ENCODE peak calls at places on chromosome 4, in nine cellular contexts. K is tibial nerve; L is cardiac muscle cell; Y is GM23338; N is GM20000; E is astrocyte of the cerebellum; Q is Calu3; D is fibroblast of pulmonary artery; G is CD4-positive, alpha-beta T cell. U is an unnamed sample.

GRCh38 chr4:53654300-53654758 is 63.0 kb upstream of the LNX1 start:
- DNase-seq in D (peak; percentile 40), L (peak; percentile 29), N (peak; percentile 19), K (no peak), Q (no peak), Y (no peak), E (peak; percentile 70), G (no peak), U (no peak)

GRCh38 chr4:19983072-19983471 is 268.6 kb upstream of the SLIT2 start:
- DNase-seq in D (peak; percentile 98), N (no peak), Q (no peak), Y (no peak), E (peak; percentile 82), G (no peak), K (no peak), L (peak; percentile 95), U (no peak)

GRCh38 chr4:27270435-27270834 is 409.8 kb downstream of the STIM2 start:
- DNase-seq in Y (no peak), D (no peak), G (no peak), Q (peak; percentile 15), N (no peak), E (no peak), K (no peak), L (no peak), U (no peak)

GRCh38 chr4:121192500-121192899 is 28.4 kb upstream of the TNIP3 start:
- DNase-seq in E (no peak), G (no peak), Y (peak; percentile 67), Q (no peak), L (peak; percentile 70), N (peak; percentile 27), K (no peak), D (peak; percentile 65), U (no peak)

GRCh38 chr4:57109847-57110634 is at the start of gene IGFBP7:
- DNase-seq in Y (peak; percentile 47), L (peak; percentile 72), D (peak; percentile 67), N (peak; percentile 63), G (no peak), Q (peak; percentile 18), K (peak; percentile 53), E (no peak), U (no peak)

GRCh38 chr4:154741877-154742851 is 1.6 kb upstream of the LRAT start:
- DNase-seq in Y (peak; percentile 84), E (no peak), K (no peak), N (peak; percentile 22), G (no peak), L (peak; percentile 10), D (peak; percentile 9), Q (no peak), U (no peak)

GRCh38 chr4:52588097-52588496 is 71.0 kb downstream of the USP46 start:
- DNase-seq in G (no peak), Y (peak; percentile 68), L (peak; percentile 35), N (peak; percentile 54), K (no peak), Q (peak; percentile 21), E (no peak), D (peak; percentile 23), U (no peak)

GRCh38 chr4:124459922-124460301 is 252.6 kb downstream of the ANKRD50 start:
- DNase-seq in Y (peak; percentile 16), E (peak; percentile 9), D (peak; percentile 83), N (no peak), K (no peak), L (peak; percentile 70), Q (no peak), G (no peak), U (no peak)

GRCh38 chr4:155666701-155667537 is at the start of gene GUCY1A1:
- DNase-seq in Q (peak; percentile 65), Y (peak; percentile 81), D (peak; percentile 7), E (no peak), L (peak; percentile 19), K (no peak), N (peak; percentile 66), G (no peak), U (no peak)

GRCh38 chr4:151035321-151035720 is 20.2 kb upstream of the LRBA start:
- DNase-seq in K (no peak), Y (peak; percentile 32), N (no peak), E (no peak), D (no peak), G (no peak), Q (peak; percentile 52), L (no peak), U (no peak)

GRCh38 chr4:177391953-177392352 is 50.3 kb downstream of the AGA start:
- DNase-seq in Y (no peak), D (no peak), Q (no peak), G (no peak), K (no peak), L (no peak), E (no peak), N (no peak), U (no peak)

GRCh38 chr4:41611881-41612871 is 74.2 kb downstream of the LIMCH1 start:
- DNase-seq in E (peak; percentile 82), G (no peak), N (no peak), K (peak; percentile 41), D (peak; percentile 51), L (peak; percentile 68), Q (peak; percentile 55), Y (peak; percentile 68), U (no peak)

GRCh38 chr4:108166441-108167315 is 2.1 kb downstream of the LEF1 start:
- DNase-seq in L (no peak), K (no peak), N (peak; percentile 80), Y (peak; percentile 94), Q (no peak), G (peak; percentile 40), D (no peak), E (no peak), U (no peak)

GRCh38 chr4:71293705-71294104 is 45.1 kb upstream of the SLC4A4 start:
- DNase-seq in K (no peak), G (no peak), L (peak; percentile 27), Y (no peak), N (no peak), D (peak; percentile 49), E (no peak), Q (no peak), U (no peak)

GRCh38 chr4:174317531-174317930 is 33.8 kb downstream of the CEP44 start:
- DNase-seq in Q (no peak), N (no peak), D (peak; percentile 68), G (no peak), L (peak; percentile 56), K (no peak), Y (no peak), E (no peak), U (no peak)

GRCh38 chr4:26001816-26002215 is 87.8 kb downstream of the SMIM20 start:
- DNase-seq in E (no peak), L (no peak), N (no peak), D (no peak), Y (no peak), Q (no peak), G (no peak), K (no peak), U (no peak)

GRCh38 chr4:83392562-83392961 is 57.9 kb upstream of the HPSE start:
- DNase-seq in L (no peak), E (no peak), G (no peak), N (no peak), Q (no peak), D (no peak), K (no peak), Y (no peak), U (no peak)

GRCh38 chr4:88411491-88412101 is 32.9 kb downstream of the HERC6 start:
- DNase-seq in Q (no peak), N (no peak), L (no peak), D (no peak), E (no peak), K (no peak), G (no peak), Y (no peak), U (no peak)

GRCh38 chr4:77578145-77578544 is 27.5 kb upstream of the CXCL13 start:
- DNase-seq in Q (no peak), D (no peak), K (no peak), N (no peak), E (no peak), L (no peak), G (no peak), Y (peak; percentile 39), U (no peak)
- TF ChIP-seq CTCF in Q (no peak), D (no peak), K (no peak), N (peak; percentile 12), E (no peak), L (peak; percentile 22), G (no peak), Y (peak; percentile 67), U (no peak)

GRCh38 chr4:99334880-99335279 is 13.7 kb upstream of the ADH1B start:
- DNase-seq in D (no peak), K (no peak), Y (no peak), N (no peak), E (no peak), G (no peak), Q (no peak), L (no peak), U (no peak)
- TF ChIP-seq CTCF in D (no peak), K (no peak), Y (no peak), N (no peak), E (no peak), G (no peak), Q (no peak), L (no peak), U (no peak)

GRCh38 chr4:182643801-182644311 is 273.3 kb downstream of the DCTD start:
- DNase-seq in Q (no peak), G (no peak), K (no peak), Y (no peak), L (peak; percentile 82), N (no peak), E (peak; percentile 88), D (peak; percentile 93), U (no peak)

GRCh38 chr4:182645511-182645910 is 271.7 kb downstream of the DCTD start:
- DNase-seq in E (no peak), G (no peak), L (no peak), N (no peak), D (peak; percentile 27), K (no peak), Q (no peak), Y (no peak), U (no peak)

GRCh38 chr4:182644326-182645050 is 272.7 kb downstream of the DCTD start:
- DNase-seq in N (no peak), K (no peak), L (no peak), Y (no peak), G (no peak), D (peak; percentile 23), Q (no peak), E (no peak), U (no peak)

GRCh38 chr4:182647901-182648300 is 269.3 kb downstream of the DCTD start:
- DNase-seq in N (no peak), Q (no peak), E (no peak), D (no peak), K (no peak), G (no peak), L (no peak), Y (peak; percentile 19), U (no peak)

DNA sequence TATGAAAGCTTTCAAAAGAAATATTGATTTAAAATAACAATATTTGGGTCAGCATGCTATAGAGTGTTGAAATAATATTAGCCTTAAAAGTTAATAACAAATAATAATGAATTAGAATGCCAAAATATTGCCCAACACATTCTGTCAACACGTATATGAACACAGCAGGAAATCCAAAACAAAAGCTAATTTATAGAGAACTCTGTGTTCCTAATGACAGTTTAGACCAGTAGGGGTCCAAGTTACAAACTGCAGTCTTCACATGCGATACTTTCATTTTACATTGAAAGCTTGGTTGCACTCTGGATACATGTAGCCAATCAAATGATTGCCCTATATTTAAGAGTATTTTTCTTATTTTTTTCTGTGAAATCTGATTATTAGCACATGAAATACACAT is 274.4 kb downstream of the DCTD start:
- DNase-seq in Q (no peak), D (peak; percentile 76), N (no peak), E (no peak), G (no peak), K (no peak), Y (no peak), L (peak; percentile 62), U (no peak)
- TF ChIP-seq CTCF in Q (no peak), D (peak; percentile 55), N (no peak), E (peak; percentile 36), G (no peak), K (no peak), Y (no peak), L (peak; percentile 39), U (no peak)

GRCh38 chr4:165700855-165701254 is 172.2 kb upstream of the TLL1 start:
- DNase-seq in Q (no peak), D (peak; percentile 22), G (no peak), L (no peak), K (no peak), Y (peak; percentile 58), N (no peak), E (no peak), U (no peak)
- TF ChIP-seq CTCF in Q (no peak), D (peak; percentile 34), G (no peak), L (peak; percentile 29), K (no peak), Y (peak; percentile 78), N (peak; percentile 6), E (peak; percentile 26), U (no peak)

U was measured in omental fat pad.